ENCODE peak calls at places on chromosome 2, in eight cellular contexts. X is spleen, E is GM12878, B is stomach, Z is endothelial cell of umbilical vein, U is K562, J is breast epithelium, W is suprapubic skin. S is an unnamed sample.

GRCh38 chr2:222300725-222301295 is 2.0 kb upstream of the PAX3 start:
- DNase-seq in X (peak; percentile 47), E (no peak), B (no peak), Z (no peak), U (no peak), J (no peak), W (no peak), S (no peak)

GRCh38 chr2:5982911-5983310 is 290.7 kb downstream of the SOX11 start:
- DNase-seq in X (no peak), E (no peak), B (no peak), Z (no peak), U (no peak), J (no peak), W (no peak), S (no peak)

GRCh38 chr2:31397099-31397498 is 17.4 kb downstream of the XDH start:
- DNase-seq in X (no peak), E (no peak), B (peak; percentile 82), Z (no peak), U (no peak), J (peak; percentile 69), W (no peak), S (no peak)

GRCh38 chr2:84486436-84487115 is 27.5 kb upstream of the SUCLG1 start:
- DNase-seq in X (no peak), E (no peak), B (peak; percentile 83), Z (no peak), U (no peak), J (peak; percentile 18), W (no peak), S (no peak)

GRCh38 chr2:61436092-61436491 is 34.8 kb downstream of the USP34 start:
- DNase-seq in X (no peak), E (no peak), B (no peak), Z (no peak), U (no peak), J (no peak), W (no peak), S (no peak)

GRCh38 chr2:236317938-236318396 is 53.8 kb upstream of the ASB18 start:
- DNase-seq in X (no peak), E (no peak), B (peak; percentile 38), Z (no peak), U (no peak), J (no peak), W (no peak), S (no peak)

GRCh38 chr2:227152093-227152766 is 11.8 kb downstream of the COL4A4 start:
- DNase-seq in X (no peak), E (no peak), B (no peak), Z (no peak), U (no peak), J (no peak), W (no peak), S (no peak)

GRCh38 chr2:27123302-27124150 is at the start of gene ABHD1:
- DNase-seq in X (peak; percentile 94), E (no peak), B (peak; percentile 69), Z (peak; percentile 48), U (peak; percentile 91), J (no peak), W (no peak), S (peak; percentile 79)

GRCh38 chr2:85589982-85590791 is 5.4 kb upstream of the RNF181 start:
- DNase-seq in X (no peak), E (no peak), B (peak; percentile 53), Z (peak; percentile 84), U (no peak), J (no peak), W (no peak), S (no peak)

GRCh38 chr2:217705461-217705860 is 297.3 kb downstream of the TNS1 start:
- DNase-seq in X (no peak), E (no peak), B (no peak), Z (no peak), U (no peak), J (no peak), W (no peak), S (no peak)

GRCh38 chr2:217707116-217707742 is 295.6 kb downstream of the TNS1 start:
- DNase-seq in X (no peak), E (no peak), B (no peak), Z (no peak), U (no peak), J (peak; percentile 93), W (peak; percentile 76), S (no peak)

GRCh38 chr2:217706095-217706494 is 296.7 kb downstream of the TNS1 start:
- DNase-seq in X (no peak), E (no peak), B (no peak), Z (no peak), U (no peak), J (no peak), W (no peak), S (no peak)

GRCh38 chr2:217703999-217704398 is 298.8 kb downstream of the TNS1 start:
- DNase-seq in X (no peak), E (no peak), B (no peak), Z (no peak), U (no peak), J (no peak), W (no peak), S (no peak)

GRCh38 chr2:217706513-217706912 is 296.3 kb downstream of the TNS1 start:
- DNase-seq in X (no peak), E (no peak), B (no peak), Z (no peak), U (no peak), J (no peak), W (no peak), S (no peak)
- H3K27ac ChIP-seq in X (no peak overlapping the region), E (no peak overlapping the region), B (peak overlapping the region; percentile 64), Z (no peak overlapping the region), U (no peak overlapping the region), J (peak overlapping the region; percentile 89), W (peak overlapping the region; percentile 86), S (peak overlapping the region; percentile 16)

DNA sequence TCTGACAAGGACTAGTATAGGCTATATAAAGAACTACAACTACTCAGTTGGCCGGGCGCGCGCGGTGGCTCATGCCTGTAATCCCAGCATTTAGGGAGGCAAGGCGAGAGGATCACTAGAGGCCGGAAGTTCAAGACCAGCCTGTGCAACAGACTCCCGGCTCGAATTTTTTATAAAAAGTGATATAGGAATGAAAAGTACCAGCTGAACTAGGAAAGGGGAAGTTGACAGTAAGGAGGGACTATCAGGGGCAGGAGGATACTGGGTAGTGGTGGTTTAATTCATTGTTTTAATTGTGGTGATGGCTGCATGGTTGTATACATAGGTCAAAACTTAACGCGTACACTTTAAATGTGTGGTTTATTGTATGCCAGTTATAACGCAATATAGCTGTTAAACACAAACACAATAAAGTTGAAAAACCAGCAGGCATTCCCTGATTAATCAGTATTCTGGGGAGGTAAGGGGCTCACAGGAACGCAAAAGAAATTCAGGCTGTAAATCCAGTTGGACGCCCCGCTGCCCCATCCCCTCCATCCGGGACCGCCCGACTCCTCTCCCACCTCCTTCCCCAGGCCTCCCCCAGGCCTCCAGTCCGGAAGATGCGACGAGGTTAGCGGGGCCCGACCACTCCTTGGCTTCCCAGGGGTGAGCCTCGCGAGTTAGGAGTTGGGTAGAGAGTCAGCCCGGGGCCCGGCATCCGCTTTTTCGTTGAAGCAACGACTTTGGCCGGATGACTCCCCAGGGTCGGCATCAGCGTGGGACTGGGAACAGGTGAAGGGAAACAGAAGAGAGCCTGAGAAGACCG is 746 bp upstream of the POLR1B start:
- DNase-seq in X (peak; percentile 94), E (peak; percentile 5), B (no peak), Z (no peak), U (peak; percentile 87), J (peak; percentile 52), W (peak; percentile 80), S (peak; percentile 80)
- TF ChIP-seq POLR2AphosphoS5 in X (peak; percentile 87), E (peak; percentile 88), B (no peak), Z (no peak), U (peak; percentile 43), J (no peak), W (no peak), S (peak; percentile 19)

GRCh38 chr2:48954935-48955334 is 199.4 kb downstream of the FSHR start:
- DNase-seq in X (no peak), E (no peak), B (no peak), Z (no peak), U (no peak), J (no peak), W (no peak), S (no peak)
- H3K4me1 ChIP-seq in X (no peaks in the 10 kb centered on the region), E (no peaks in the 10 kb centered on the region), B (no peaks in the 10 kb centered on the region), Z (no peaks in the 10 kb centered on the region), U (no peaks in the 10 kb centered on the region), J (no peaks in the 10 kb centered on the region), W (no peaks in the 10 kb centered on the region), S (no peaks in the 10 kb centered on the region)

DNA sequence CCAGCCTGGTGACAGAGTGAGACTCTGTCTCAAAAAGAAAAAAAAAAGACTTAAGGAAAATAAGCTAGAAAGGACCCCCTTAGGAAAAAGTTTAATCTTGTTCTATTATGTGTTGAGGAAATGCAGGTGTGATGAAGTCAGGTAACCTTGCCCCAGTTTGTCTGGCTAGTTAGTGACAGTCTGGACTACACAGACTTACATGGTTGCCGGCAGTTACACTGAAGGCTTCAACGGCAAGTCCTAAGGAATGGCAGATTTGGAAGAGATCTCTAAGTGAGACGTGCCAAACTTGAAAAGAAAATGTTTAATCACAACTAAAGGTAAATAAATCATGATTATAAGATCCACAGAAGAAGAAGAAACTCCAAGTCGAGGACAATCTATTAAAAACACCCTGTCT is 84.1 kb downstream of the TTC27 start:
- DNase-seq in X (no peak), E (no peak), B (no peak), Z (no peak), U (no peak), J (no peak), W (no peak), S (no peak)
- H3K27ac ChIP-seq in X (no peak overlapping the region), E (no peak overlapping the region), B (no peak overlapping the region), Z (no peak overlapping the region), U (no peak overlapping the region), J (no peak overlapping the region), W (no peak overlapping the region), S (peak overlapping the region; percentile 0)

DNA sequence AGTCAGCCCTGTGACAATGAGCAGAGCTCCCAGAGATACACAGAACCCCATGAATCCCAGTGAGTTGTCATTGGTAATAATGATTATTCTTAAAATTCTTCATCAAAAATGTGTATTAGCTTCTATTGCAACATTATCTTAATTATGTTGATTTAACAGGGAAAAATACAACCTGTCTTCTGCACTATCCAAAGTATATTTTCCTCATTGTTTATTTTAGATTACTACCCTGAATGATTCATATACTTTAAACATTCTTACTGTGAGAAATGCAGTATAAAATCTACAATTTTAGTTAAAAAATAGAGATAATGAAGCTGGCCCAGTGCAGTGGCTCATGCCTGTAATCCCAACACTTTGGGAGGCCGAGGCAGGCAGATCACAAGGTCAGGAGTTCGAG is 125.2 kb upstream of the LYPD1 start:
- DNase-seq in X (no peak), E (no peak), B (no peak), Z (no peak), U (no peak), J (no peak), W (no peak), S (no peak)
- TF ChIP-seq POLR2AphosphoS5 in X (no peak), E (no peak), B (no peak), Z (no peak), U (no peak), J (no peak), W (no peak), S (no peak)

GRCh38 chr2:218980800-218981389 is 4.1 kb downstream of the FEV start:
- DNase-seq in X (peak; percentile 63), E (no peak), B (no peak), Z (no peak), U (no peak), J (no peak), W (peak; percentile 52), S (peak; percentile 54)
- H3K4me1 ChIP-seq in X (peaks cover 61% of the 10 kb centered on the region), E (no peaks in the 10 kb centered on the region), B (peaks cover 37% of the 10 kb centered on the region), Z (peaks cover 15% of the 10 kb centered on the region), U (peaks cover 23% of the 10 kb centered on the region), J (peaks cover 10% of the 10 kb centered on the region), W (peaks cover 50% of the 10 kb centered on the region), S (peaks cover 52% of the 10 kb centered on the region)